ENCODE peak calls at places on chromosomes 7 and 10, in six cellular contexts. F is GM12891, S is HEK293T, W is NCI-H345, Q is NCI-H2081, T is right lobe of liver. H is an unnamed sample.

GRCh38 chr7:105719919-105720318 is 138.6 kb upstream of the EFCAB10 start:
- DNase-seq in F (no peak), S (no peak), Q (no peak), T (no peak), W (no peak), H (no peak)

GRCh38 chr10:3464760-3465405 is 292.3 kb upstream of the PITRM1 start:
- DNase-seq in F (no peak), W (no peak), T (peak; percentile 53), S (no peak), Q (no peak), H (no peak)

GRCh38 chr10:72320676-72321247 is 34.0 kb downstream of the DNAJB12 start:
- DNase-seq in F (no peak), W (peak; percentile 80), T (no peak), Q (peak; percentile 14), S (peak; percentile 50), H (peak; percentile 96)

GRCh38 chr10:32295027-32295426 is 51.9 kb downstream of the EPC1 start:
- DNase-seq in T (no peak), Q (no peak), S (no peak), W (no peak), F (no peak), H (no peak)

GRCh38 chr10:24872049-24872789 is 80.2 kb downstream of the PRTFDC1 start:
- DNase-seq in S (no peak), F (no peak), Q (no peak), T (no peak), W (no peak), H (no peak)

GRCh38 chr7:120725376-120726039 is 132.4 kb downstream of the TSPAN12 start:
- DNase-seq in W (peak; percentile 60), Q (peak; percentile 78), T (no peak), F (no peak), S (peak; percentile 36), H (peak; percentile 63)

GRCh38 chr7:83248000-83248399 is 85.3 kb upstream of the PCLO start:
- DNase-seq in W (no peak), T (no peak), S (no peak), Q (no peak), F (no peak), H (no peak)

GRCh38 chr10:75782463-75783248 is 351.2 kb downstream of the LRMDA start:
- DNase-seq in T (no peak), F (no peak), S (no peak), Q (no peak), W (no peak), H (no peak)

GRCh38 chr10:4810093-4810492 is 15.9 kb upstream of the AKR1E2 start:
- DNase-seq in Q (no peak), T (no peak), W (no peak), S (no peak), F (no peak), H (no peak)

GRCh38 chr7:37047260-37047659 is 323.0 kb upstream of the AOAH start:
- DNase-seq in S (no peak), F (no peak), T (no peak), Q (no peak), W (no peak), H (no peak)

GRCh38 chr10:71964669-71965515 is 697 bp downstream of the CHST3 start:
- DNase-seq in W (no peak), S (no peak), F (no peak), T (no peak), Q (no peak), H (peak; percentile 26)

GRCh38 chr7:56291-56913 is 136.0 kb upstream of the FAM20C start:
- DNase-seq in T (peak; percentile 26), S (no peak), W (no peak), Q (no peak), F (no peak), H (no peak)

H was measured in LoVo.